ENCODE peak calls at places on chromosomes 4 and X, in nine cellular contexts. F is GM12864; J is Kasumi-1; M is stimulated activated effector memory CD8-positive, alpha-beta T cell treated with anti-CD3 and anti-CD28 coated beads, Interleukin-12 subunit alpha, Interleukin-12 subunit beta, amount 100 ng/mL, for 72 hours; K is NCI-H1092; R is activated CD8-positive, alpha-beta memory T cell treated with anti-CD3 and anti-CD28 coated beads for 48 hours; B is HS-5; E is CD8-positive, alpha-beta memory T cell; Q is OCI-LY7. Z is an unnamed sample.

GRCh38 chrX:122046815-122047214 is 999.4 kb downstream of the GLUD2 start:
- DNase-seq in M (no peak), R (no peak), F (no peak), B (no peak), J (no peak), K (no peak), E (no peak), Q (no peak), Z (no peak)

GRCh38 chr4:61805237-61805636 is 605.1 kb downstream of the ADGRL3 start:
- DNase-seq in J (no peak), Q (no peak), M (no peak), B (no peak), E (no peak), F (no peak), K (no peak), R (no peak), Z (no peak)

GRCh38 chr4:93764647-93765246 is 63.8 kb upstream of the ATOH1 start:
- DNase-seq in M (no peak), Q (peak), J (peak), R (no peak), F (no peak), K (peak), B (peak), E (no peak), Z (peak)

GRCh38 chrX:66015152-66015827 is 24.6 kb downstream of the VSIG4 start:
- DNase-seq in B (no peak), K (no peak), R (no peak), E (no peak), F (peak), Q (peak), J (peak), M (no peak), Z (peak)

GRCh38 chr4:74671074-74671698 is 123.1 kb downstream of the BTC start:
- DNase-seq in Q (peak), E (peak), F (no peak), J (peak), B (no peak), R (no peak), K (no peak), M (no peak), Z (peak)

GRCh38 chr4:159201168-159201567 is 98.3 kb downstream of the RAPGEF2 start:
- DNase-seq in R (no peak), K (no peak), B (no peak), M (no peak), F (no peak), E (no peak), Q (no peak), J (no peak), Z (no peak)

GRCh38 chr4:147157860-147158701 is 212.4 kb upstream of the TTC29 start:
- DNase-seq in R (no peak), J (no peak), K (no peak), E (no peak), F (no peak), Q (no peak), M (no peak), B (no peak), Z (no peak)

GRCh38 chr4:10006604-10007435 is 14.5 kb downstream of the SLC2A9 start:
- DNase-seq in J (no peak), B (no peak), Q (no peak), M (no peak), R (no peak), F (no peak), K (no peak), E (no peak), Z (no peak)

GRCh38 chr4:34196375-34196774 is 2047.9 kb downstream of the ARAP2 start:
- DNase-seq in E (no peak), R (no peak), J (no peak), M (no peak), Q (no peak), K (no peak), B (no peak), F (no peak), Z (no peak)

GRCh38 chr4:7371122-7371941 is 63.4 kb downstream of the PSAPL1 start:
- DNase-seq in K (no peak), J (no peak), Q (no peak), M (no peak), F (no peak), B (no peak), R (no peak), E (no peak), Z (no peak)

GRCh38 chr4:76198411-76199237 is 15.0 kb downstream of the SCARB2 start:
- DNase-seq in F (peak), B (no peak), E (no peak), R (peak), M (peak), Q (peak), J (peak), K (peak), Z (peak)

GRCh38 chrX:41137589-41137988 is 52.3 kb downstream of the USP9X start:
- DNase-seq in E (no peak), B (no peak), M (no peak), F (no peak), R (no peak), Q (peak), J (peak), K (no peak), Z (peak)

GRCh38 chr4:123415977-123416376 is 19.4 kb downstream of the SPRY1 start:
- DNase-seq in F (no peak), E (peak), J (peak), R (no peak), Q (no peak), M (no peak), K (no peak), B (no peak), Z (peak)

Z was measured in KBM-7.